ENCODE peak calls at places on chromosomes 4 and X, in four cellular contexts. R, Z, H and E are unnamed samples.

GRCh38 chr4:39936565-39937418 is 40.9 kb downstream of the PDS5A start:
- DNase-seq in R (no peak), Z (no peak), H (no peak), E (no peak)

GRCh38 chr4:3372933-3373465 is 68.8 kb upstream of the HGFAC start:
- DNase-seq in R (no peak), Z (no peak), H (no peak), E (no peak)

GRCh38 chr4:10085828-10086505 is 30.6 kb downstream of the WDR1 start:
- DNase-seq in R (no peak), Z (no peak), H (no peak), E (no peak)

GRCh38 chr4:89506866-89507494 is 199.4 kb upstream of the GPRIN3 start:
- DNase-seq in R (no peak), Z (peak), H (no peak), E (no peak)

GRCh38 chrX:11628399-11628798 is 37.3 kb downstream of the ARHGAP6 start:
- DNase-seq in R (no peak), Z (no peak), H (no peak), E (no peak)

GRCh38 chr4:103137446-103137827 is 37.8 kb upstream of the BDH2 start:
- DNase-seq in R (no peak), Z (peak), H (no peak), E (no peak)

GRCh38 chr4:125735107-125735506 is 420.4 kb downstream of the FAT4 start:
- DNase-seq in R (peak), Z (peak), H (no peak), E (no peak)

GRCh38 chr4:180913750-180914149 is 1329.5 kb upstream of the TENM3 start:
- DNase-seq in R (peak), Z (peak), H (no peak), E (no peak)